ENCODE peak calls at places on chromosome 17, in six cellular contexts. C is cardiac muscle cell, T is mammary epithelial cell, W is thyroid gland, G is lower lobe of right lung, H is colonic mucosa. J is an unnamed sample.

GRCh38 chr17:17757944-17758343 is 76.7 kb downstream of the RAI1 start:
- DNase-seq in C (no peak), T (no peak), W (no peak), G (no peak), H (no peak), J (no peak)

GRCh38 chr17:41799366-41799765 is 12.4 kb downstream of the P3H4 start:
- DNase-seq in C (no peak), T (peak; percentile 79), W (peak; percentile 21), G (no peak), H (no peak), J (no peak)

GRCh38 chr17:4497101-4497824 is 1.4 kb upstream of the SPNS2 start:
- DNase-seq in C (no peak), T (peak; percentile 42), W (peak; percentile 76), G (no peak), H (no peak), J (no peak)

GRCh38 chr17:40854175-40854814 is 12.7 kb downstream of the KRT12 start:
- DNase-seq in C (peak; percentile 84), T (peak; percentile 84), W (no peak), G (no peak), H (no peak), J (no peak)

GRCh38 chr17:78993241-78993956 is 13.7 kb upstream of the LGALS3BP start:
- DNase-seq in C (peak; percentile 62), T (no peak), W (peak; percentile 58), G (no peak), H (peak; percentile 79), J (peak; percentile 69)

GRCh38 chr17:36792849-36793248 is 144.4 kb upstream of the LHX1 start:
- DNase-seq in C (no peak), T (no peak), W (no peak), G (no peak), H (no peak), J (no peak)

GRCh38 chr17:6035801-6036394 is 34.3 kb upstream of the WSCD1 start:
- DNase-seq in C (no peak), T (no peak), W (no peak), G (no peak), H (no peak), J (no peak)

GRCh38 chr17:79148584-79148983 is 74.0 kb downstream of the ENGASE start:
- DNase-seq in C (no peak), T (no peak), W (no peak), G (no peak), H (no peak), J (no peak)

GRCh38 chr17:17416007-17416399 is 60.8 kb upstream of the MED9 start:
- DNase-seq in C (peak; percentile 86), T (peak; percentile 72), W (peak; percentile 29), G (no peak), H (peak; percentile 37), J (no peak)

GRCh38 chr17:17503566-17504130 is 7.5 kb upstream of the RASD1 start:
- DNase-seq in C (no peak), T (no peak), W (no peak), G (peak; percentile 31), H (no peak), J (peak; percentile 48)

GRCh38 chr17:74759941-74760340 is 11.5 kb downstream of the NHERF1 start:
- DNase-seq in C (no peak), T (peak; percentile 46), W (peak; percentile 92), G (peak; percentile 72), H (no peak), J (peak; percentile 73)

GRCh38 chr17:45149037-45149668 is 878 bp downstream of the HEXIM1 start:
- DNase-seq in C (peak; percentile 87), T (peak; percentile 73), W (peak; percentile 90), G (peak; percentile 87), H (peak; percentile 92), J (peak; percentile 93)

GRCh38 chr17:72434991-72435618 is 314.3 kb downstream of the SOX9 start:
- DNase-seq in C (no peak), T (peak; percentile 42), W (no peak), G (no peak), H (no peak), J (no peak)

GRCh38 chr17:8466466-8466865 is 30.8 kb downstream of the NDEL1 start:
- DNase-seq in C (peak; percentile 31), T (no peak), W (no peak), G (no peak), H (no peak), J (no peak)

GRCh38 chr17:81197409-81197795 is 25.4 kb downstream of the CEP131 start:
- DNase-seq in C (no peak), T (no peak), W (no peak), G (no peak), H (no peak), J (no peak)

GRCh38 chr17:79831367-79832210 is 7.7 kb downstream of the CBX4 start:
- DNase-seq in C (peak; percentile 74), T (no peak), W (peak; percentile 90), G (peak; percentile 70), H (peak; percentile 61), J (peak; percentile 82)

GRCh38 chr17:5584383-5584951 is at the start of gene NLRP1:
- DNase-seq in C (peak; percentile 97), T (peak; percentile 99), W (peak; percentile 88), G (peak; percentile 94), H (peak; percentile 87), J (peak; percentile 93)

GRCh38 chr17:79812969-79813825 is 16.3 kb upstream of the CBX8 start:
- DNase-seq in C (peak; percentile 41), T (no peak), W (no peak), G (no peak), H (no peak), J (no peak)

GRCh38 chr17:60173304-60173807 is 23.6 kb downstream of the CA4 start:
- DNase-seq in C (peak; percentile 29), T (peak; percentile 45), W (no peak), G (no peak), H (no peak), J (no peak)

GRCh38 chr17:81924557-81925532 is 2.7 kb downstream of the MAFG start:
- DNase-seq in C (no peak), T (no peak), W (peak; percentile 25), G (no peak), H (no peak), J (no peak)

GRCh38 chr17:80035687-80035936 is at the start of gene TBC1D16:
- DNase-seq in C (no peak), T (no peak), W (no peak), G (no peak), H (no peak), J (no peak)

GRCh38 chr17:30326816-30327215 is 7.0 kb downstream of the TMIGD1 start:
- DNase-seq in C (no peak), T (no peak), W (no peak), G (no peak), H (no peak), J (no peak)

GRCh38 chr17:60135951-60136666 is 13.7 kb upstream of the CA4 start:
- DNase-seq in C (no peak), T (no peak), W (no peak), G (peak; percentile 37), H (no peak), J (peak; percentile 17)

GRCh38 chr17:21288581-21289017 is 4.1 kb downstream of the MAP2K3 start:
- DNase-seq in C (no peak), T (no peak), W (no peak), G (no peak), H (no peak), J (no peak)

GRCh38 chr17:77308768-77309726 is 168.3 kb downstream of the SEC14L1 start:
- DNase-seq in C (peak; percentile 79), T (peak; percentile 72), W (no peak), G (peak; percentile 71), H (no peak), J (peak; percentile 78)

GRCh38 chr17:5706835-5707234 is 122.5 kb upstream of the NLRP1 start:
- DNase-seq in C (peak; percentile 64), T (peak; percentile 26), W (peak; percentile 43), G (peak; percentile 65), H (peak; percentile 60), J (peak; percentile 79)

GRCh38 chr17:29042026-29042678 is 789 bp upstream of the PIPOX start:
- DNase-seq in C (no peak), T (no peak), W (no peak), G (no peak), H (no peak), J (no peak)
- H3K4me3 ChIP-seq in C (no peak overlapping the region), T (no peak overlapping the region), W (no peak overlapping the region), G (peak overlapping the region; percentile 8), H (no peak overlapping the region), J (no peak overlapping the region)

GRCh38 chr17:29256735-29257466 is 10.2 kb downstream of the CRYBA1 start:
- DNase-seq in C (peak; percentile 45), T (peak; percentile 11), W (no peak), G (no peak), H (no peak), J (no peak)
- H3K27ac ChIP-seq in C (no peak overlapping the region), T (no peak overlapping the region), W (no peak overlapping the region), G (no peak overlapping the region), H (no peak overlapping the region), J (no peak overlapping the region)

DNA sequence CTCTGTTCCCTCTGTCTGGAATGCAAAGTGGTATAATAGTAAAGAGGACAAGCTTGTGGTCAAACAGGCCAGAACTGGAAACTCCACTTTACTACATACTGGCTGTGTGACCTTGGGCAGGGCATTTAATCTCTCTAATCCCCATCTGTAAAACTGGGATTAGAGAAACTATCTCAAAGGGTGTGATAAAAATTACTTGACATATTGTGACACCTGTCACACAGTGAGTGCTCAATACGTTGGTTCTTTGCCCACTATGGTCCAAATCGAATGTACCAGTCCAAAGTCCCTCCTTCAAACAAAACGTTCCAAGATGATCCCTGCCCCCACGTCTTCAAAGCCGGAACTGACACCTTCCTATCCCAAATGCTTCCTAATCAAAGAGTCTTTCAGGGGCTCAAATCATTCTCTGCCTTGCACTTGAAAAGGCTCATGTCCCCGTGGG is 734 bp downstream of the PGAP3 start:
- DNase-seq in C (no peak), T (no peak), W (no peak), G (no peak), H (no peak), J (no peak)
- H3K4me3 ChIP-seq in C (peak overlapping the region; percentile 68), T (peak overlapping the region; percentile 76), W (peak overlapping the region; percentile 48), G (peak overlapping the region; percentile 71), H (peak overlapping the region; percentile 76), J (peak overlapping the region; percentile 79)

GRCh38 chr17:19652595-19652994 is 4.0 kb downstream of the ALDH3A2 start:
- DNase-seq in C (peak; percentile 64), T (no peak), W (no peak), G (no peak), H (no peak), J (no peak)
- H3K27ac ChIP-seq in C (no peak overlapping the region), T (no peak overlapping the region), W (peak overlapping the region; percentile 67), G (no peak overlapping the region), H (no peak overlapping the region), J (peak overlapping the region; percentile 33)

J was measured in upper lobe of right lung.